ENCODE peak calls at places on chromosomes 2 and 18, in eight cellular contexts. Z is tibial nerve, T is heart right ventricle, I is mammary epithelial cell, C is sigmoid colon, U is A549, O is neuronal stem cell, A is right cardiac atrium. H is an unnamed sample.

GRCh38 chr2:155310589-155310988 is 612.1 kb downstream of the KCNJ3 start:
- DNase-seq in Z (no peak), T (no peak), I (peak; percentile 9), C (no peak), U (peak; percentile 3), O (peak; percentile 17), A (no peak), H (peak; percentile 1)

GRCh38 chr2:46812381-46813024 is 103.1 kb downstream of the MCFD2 start:
- DNase-seq in Z (peak; percentile 62), T (peak; percentile 69), I (peak; percentile 42), C (peak; percentile 84), U (no peak), O (no peak), A (peak; percentile 82), H (peak; percentile 99)

GRCh38 chr2:218807626-218808025 is 24.0 kb downstream of the PRKAG3 start:
- DNase-seq in Z (no peak), T (no peak), I (no peak), C (no peak), U (no peak), O (no peak), A (no peak), H (peak; percentile 20)

GRCh38 chr18:79510731-79511141 is 115.0 kb downstream of the NFATC1 start:
- DNase-seq in Z (no peak), T (no peak), I (no peak), C (peak; percentile 51), U (no peak), O (no peak), A (no peak), H (no peak)

GRCh38 chr2:240686460-240686859 is 3.8 kb upstream of the AQP12B start:
- DNase-seq in Z (no peak), T (no peak), I (no peak), C (no peak), U (no peak), O (no peak), A (no peak), H (no peak)

GRCh38 chr2:111617804-111618576 is 266.0 kb downstream of the ANAPC1 start:
- DNase-seq in Z (peak; percentile 44), T (peak; percentile 56), I (no peak), C (no peak), U (no peak), O (no peak), A (peak; percentile 69), H (peak; percentile 28)

GRCh38 chr2:120765911-120766757 is 30.5 kb downstream of the GLI2 start:
- DNase-seq in Z (peak; percentile 25), T (peak; percentile 85), I (no peak), C (peak; percentile 95), U (no peak), O (no peak), A (peak; percentile 92), H (peak; percentile 98)

GRCh38 chr2:134681201-134681600 is 37.6 kb downstream of the TMEM163 start:
- DNase-seq in Z (no peak), T (no peak), I (no peak), C (no peak), U (no peak), O (no peak), A (no peak), H (peak; percentile 2)

GRCh38 chr2:75555701-75556100 is 5.0 kb downstream of the EVA1A start:
- DNase-seq in Z (no peak), T (no peak), I (no peak), C (no peak), U (no peak), O (no peak), A (no peak), H (no peak)

GRCh38 chr2:205786976-205787375 is 104.7 kb downstream of the NRP2 start:
- DNase-seq in Z (no peak), T (no peak), I (no peak), C (no peak), U (no peak), O (no peak), A (no peak), H (no peak)

GRCh38 chr18:76565238-76566173 is 70.5 kb upstream of the ZNF516 start:
- DNase-seq in Z (peak; percentile 79), T (peak; percentile 61), I (peak; percentile 92), C (peak; percentile 90), U (no peak), O (peak; percentile 75), A (peak; percentile 63), H (peak; percentile 95)

GRCh38 chr2:145404690-145405089 is 884.8 kb upstream of the ZEB2 start:
- DNase-seq in Z (no peak), T (no peak), I (no peak), C (no peak), U (no peak), O (no peak), A (no peak), H (no peak)
- H3K9me3 ChIP-seq in Z (no peaks in the 10 kb centered on the region), T (no peaks in the 10 kb centered on the region), I (no peaks in the 10 kb centered on the region), C (no peaks in the 10 kb centered on the region), U (no peaks in the 10 kb centered on the region), O (no peaks in the 10 kb centered on the region), A (no peaks in the 10 kb centered on the region), H (no peaks in the 10 kb centered on the region)

DNA sequence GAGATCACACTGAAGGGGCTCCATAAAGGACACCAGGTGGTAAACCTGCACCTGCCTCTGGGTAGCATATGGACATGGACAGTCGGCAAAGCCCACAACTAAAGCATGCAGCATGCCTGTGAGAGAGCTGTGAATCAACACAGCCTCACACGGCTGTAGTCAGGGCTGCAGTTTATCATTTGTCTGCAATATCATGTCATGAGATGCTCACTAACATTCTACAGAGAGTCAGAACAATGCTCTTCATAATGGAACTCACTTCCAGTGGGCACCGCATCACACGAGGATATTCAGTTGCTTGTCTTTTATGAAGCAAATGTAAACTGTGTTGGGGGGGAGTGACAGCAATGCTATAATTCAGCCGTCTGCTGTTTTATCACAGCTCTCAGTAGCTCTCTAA is 406.3 kb upstream of the SOX11 start:
- DNase-seq in Z (no peak), T (no peak), I (no peak), C (no peak), U (no peak), O (no peak), A (no peak), H (no peak)
- H3K9me3 ChIP-seq in Z (no peaks in the 10 kb centered on the region), T (no peaks in the 10 kb centered on the region), I (peaks cover 18% of the 10 kb centered on the region), C (no peaks in the 10 kb centered on the region), U (peaks cover 11% of the 10 kb centered on the region), O (no peaks in the 10 kb centered on the region), A (no peaks in the 10 kb centered on the region), H (no peaks in the 10 kb centered on the region)

GRCh38 chr2:145411493-145411892 is 891.6 kb upstream of the ZEB2 start:
- DNase-seq in Z (no peak), T (no peak), I (no peak), C (no peak), U (no peak), O (no peak), A (no peak), H (no peak)
- H3K9me3 ChIP-seq in Z (peaks cover 4% of the 10 kb centered on the region), T (no peaks in the 10 kb centered on the region), I (no peaks in the 10 kb centered on the region), C (no peaks in the 10 kb centered on the region), U (no peaks in the 10 kb centered on the region), O (peaks cover 13% of the 10 kb centered on the region), A (no peaks in the 10 kb centered on the region), H (no peaks in the 10 kb centered on the region)

DNA sequence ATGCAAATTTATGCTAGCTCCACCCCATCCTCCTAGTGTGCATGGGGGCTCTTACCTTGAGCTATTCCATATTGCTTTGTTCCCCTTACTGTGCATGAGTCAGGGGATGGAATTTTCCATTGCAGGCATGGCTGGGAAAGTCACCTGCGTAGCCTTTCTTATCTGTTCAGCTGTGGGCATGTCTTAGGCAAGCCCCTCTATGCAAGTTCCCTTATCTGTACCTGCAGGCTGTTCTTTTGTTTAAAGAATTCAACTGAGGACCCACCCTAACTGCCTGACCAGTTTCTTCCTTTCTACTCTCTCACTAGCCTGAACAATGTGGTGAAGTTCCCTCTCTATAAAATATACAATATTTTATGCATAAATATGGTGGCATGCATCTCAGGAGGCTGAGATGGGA is 54.2 kb upstream of the CDCA7 start:
- DNase-seq in Z (no peak), T (no peak), I (no peak), C (no peak), U (no peak), O (no peak), A (no peak), H (no peak)
- H3K9me3 ChIP-seq in Z (peaks cover 7% of the 10 kb centered on the region), T (no peaks in the 10 kb centered on the region), I (peaks cover 33% of the 10 kb centered on the region), C (peaks cover 26% of the 10 kb centered on the region), U (peaks cover 23% of the 10 kb centered on the region), O (peaks cover 23% of the 10 kb centered on the region), A (peaks cover 5% of the 10 kb centered on the region), H (no peaks in the 10 kb centered on the region)